ENCODE peak calls at places on chromosomes 3 and 15, in eight cellular contexts. Z is choroid plexus epithelial cell, E is SK-N-SH, K is HL-60, I is AG10803, W is IMR-90, H is Panc1, J is cardiac muscle cell. R is an unnamed sample.

GRCh38 chr15:50390549-50391264 is 33.5 kb upstream of the USP8 start:
- DNase-seq in Z (no peak), E (no peak), K (peak), I (no peak), W (no peak), H (no peak), J (no peak), R (no peak)

GRCh38 chr3:193593666-193594025 is 638 bp downstream of the OPA1 start:
- DNase-seq in Z (peak), E (peak), K (no peak), I (peak), W (peak), H (no peak), J (peak), R (no peak)

GRCh38 chr3:171890398-171890797 is 47.2 kb downstream of the TMEM212 start:
- DNase-seq in Z (no peak), E (no peak), K (no peak), I (no peak), W (no peak), H (no peak), J (no peak), R (no peak)

GRCh38 chr3:99549918-99550603 is 88.3 kb upstream of the COL8A1 start:
- DNase-seq in Z (peak), E (no peak), K (no peak), I (peak), W (peak), H (no peak), J (no peak), R (no peak)

GRCh38 chr3:45816544-45816943 is 20.2 kb upstream of the SLC6A20 start:
- DNase-seq in Z (peak), E (no peak), K (no peak), I (peak), W (peak), H (no peak), J (peak), R (no peak)

GRCh38 chr15:62591842-62592838 is 427.1 kb upstream of the C2CD4B start:
- DNase-seq in Z (peak), E (no peak), K (no peak), I (peak), W (peak), H (no peak), J (no peak), R (peak)

GRCh38 chr15:91954211-91954804 is 100.8 kb downstream of the SLCO3A1 start:
- DNase-seq in Z (no peak), E (no peak), K (no peak), I (no peak), W (no peak), H (no peak), J (no peak), R (no peak)

GRCh38 chr15:79535536-79535935 is 103.4 kb downstream of the MINAR1 start:
- DNase-seq in Z (no peak), E (no peak), K (no peak), I (peak), W (no peak), H (no peak), J (no peak), R (no peak)

GRCh38 chr15:39474657-39475056 is 106.2 kb upstream of the THBS1 start:
- DNase-seq in Z (no peak), E (no peak), K (no peak), I (no peak), W (no peak), H (no peak), J (no peak), R (no peak)

GRCh38 chr3:177201707-177202397 is 4.6 kb upstream of the TBL1XR1 start:
- DNase-seq in Z (peak), E (no peak), K (peak), I (no peak), W (peak), H (no peak), J (no peak), R (no peak)

GRCh38 chr3:127706785-127707351 is 34.1 kb downstream of the ABTB1 start:
- DNase-seq in Z (no peak), E (no peak), K (no peak), I (no peak), W (no peak), H (no peak), J (no peak), R (no peak)

GRCh38 chr3:28345690-28346089 is 2.8 kb upstream of the ZCWPW2 start:
- DNase-seq in Z (no peak), E (no peak), K (no peak), I (no peak), W (no peak), H (no peak), J (no peak), R (no peak)

GRCh38 chr3:190486201-190486865 is 27.6 kb upstream of the IL1RAP start:
- DNase-seq in Z (no peak), E (no peak), K (no peak), I (peak), W (no peak), H (no peak), J (no peak), R (no peak)

GRCh38 chr3:192892981-192893827 is 24.5 kb downstream of the MB21D2 start:
- DNase-seq in Z (peak), E (no peak), K (peak), I (peak), W (peak), H (peak), J (no peak), R (peak)

GRCh38 chr3:181176610-181177009 is 187.1 kb upstream of the DNAJC19 start:
- DNase-seq in Z (peak), E (peak), K (peak), I (peak), W (peak), H (peak), J (peak), R (peak)

GRCh38 chr3:62164196-62164595 is 209.2 kb downstream of the FEZF2 start:
- DNase-seq in Z (no peak), E (no peak), K (no peak), I (peak), W (no peak), H (no peak), J (no peak), R (no peak)

GRCh38 chr15:39873978-39874377 is 46.1 kb downstream of the GPR176 start:
- DNase-seq in Z (no peak), E (no peak), K (no peak), I (no peak), W (no peak), H (no peak), J (no peak), R (no peak)

GRCh38 chr3:119769394-119770149 is 12.3 kb upstream of the NR1I2 start:
- DNase-seq in Z (peak), E (no peak), K (no peak), I (peak), W (peak), H (no peak), J (no peak), R (no peak)

GRCh38 chr15:100154338-100154737 is 187.4 kb downstream of the ADAMTS17 start:
- DNase-seq in Z (no peak), E (no peak), K (no peak), I (no peak), W (no peak), H (no peak), J (no peak), R (no peak)

GRCh38 chr3:107524214-107525100 is 1.7 kb downstream of the BBX start:
- DNase-seq in Z (peak), E (peak), K (peak), I (peak), W (peak), H (no peak), J (peak), R (no peak)

GRCh38 chr3:42732829-42733459 is 30.3 kb upstream of the HHATL start:
- DNase-seq in Z (peak), E (no peak), K (no peak), I (no peak), W (no peak), H (no peak), J (no peak), R (no peak)

GRCh38 chr15:43420876-43421275 is 50.0 kb downstream of the TUBGCP4 start:
- DNase-seq in Z (no peak), E (no peak), K (no peak), I (no peak), W (no peak), H (no peak), J (no peak), R (no peak)

GRCh38 chr15:64690578-64691296 is 84.7 kb downstream of the RBPMS2 start:
- DNase-seq in Z (no peak), E (no peak), K (no peak), I (no peak), W (no peak), H (no peak), J (no peak), R (no peak)
- TF ChIP-seq CTCF in Z (peak), E (peak), K (no peak), I (no peak), W (no peak), H (peak), J (no peak), R (peak)

GRCh38 chr3:14440531-14441239 is 38.3 kb downstream of the SLC6A6 start:
- DNase-seq in Z (peak), E (peak), K (no peak), I (no peak), W (peak), H (no peak), J (peak), R (no peak)
- H3K4me3 ChIP-seq in Z (no peak), E (no peak), K (no peak), I (no peak), W (no peak), H (no peak), J (no peak), R (no peak)

GRCh38 chr15:67307889-67308597 is 53.5 kb downstream of the IQCH start:
- DNase-seq in Z (no peak), E (peak), K (no peak), I (no peak), W (no peak), H (no peak), J (no peak), R (no peak)
- TF ChIP-seq CTCF in Z (no peak), E (no peak), K (no peak), I (no peak), W (no peak), H (no peak), J (no peak), R (no peak)

GRCh38 chr15:71096676-71097075 is 18.6 kb upstream of the THSD4 start:
- DNase-seq in Z (peak), E (no peak), K (no peak), I (peak), W (peak), H (no peak), J (no peak), R (no peak)

GRCh38 chr15:71091601-71092000 is 23.7 kb upstream of the THSD4 start:
- DNase-seq in Z (no peak), E (no peak), K (no peak), I (no peak), W (peak), H (no peak), J (no peak), R (no peak)

GRCh38 chr15:71092056-71092600 is 23.1 kb upstream of the THSD4 start:
- DNase-seq in Z (no peak), E (no peak), K (no peak), I (no peak), W (no peak), H (no peak), J (no peak), R (no peak)

GRCh38 chr15:71094137-71094536 is 21.1 kb upstream of the THSD4 start:
- DNase-seq in Z (no peak), E (no peak), K (no peak), I (no peak), W (no peak), H (no peak), J (no peak), R (no peak)

GRCh38 chr15:71093089-71094024 is 21.9 kb upstream of the THSD4 start:
- DNase-seq in Z (peak), E (no peak), K (no peak), I (peak), W (peak), H (no peak), J (no peak), R (peak)
- H3K4me3 ChIP-seq in Z (no peak), E (no peak), K (no peak), I (no peak), W (no peak), H (no peak), J (no peak), R (no peak)

DNA sequence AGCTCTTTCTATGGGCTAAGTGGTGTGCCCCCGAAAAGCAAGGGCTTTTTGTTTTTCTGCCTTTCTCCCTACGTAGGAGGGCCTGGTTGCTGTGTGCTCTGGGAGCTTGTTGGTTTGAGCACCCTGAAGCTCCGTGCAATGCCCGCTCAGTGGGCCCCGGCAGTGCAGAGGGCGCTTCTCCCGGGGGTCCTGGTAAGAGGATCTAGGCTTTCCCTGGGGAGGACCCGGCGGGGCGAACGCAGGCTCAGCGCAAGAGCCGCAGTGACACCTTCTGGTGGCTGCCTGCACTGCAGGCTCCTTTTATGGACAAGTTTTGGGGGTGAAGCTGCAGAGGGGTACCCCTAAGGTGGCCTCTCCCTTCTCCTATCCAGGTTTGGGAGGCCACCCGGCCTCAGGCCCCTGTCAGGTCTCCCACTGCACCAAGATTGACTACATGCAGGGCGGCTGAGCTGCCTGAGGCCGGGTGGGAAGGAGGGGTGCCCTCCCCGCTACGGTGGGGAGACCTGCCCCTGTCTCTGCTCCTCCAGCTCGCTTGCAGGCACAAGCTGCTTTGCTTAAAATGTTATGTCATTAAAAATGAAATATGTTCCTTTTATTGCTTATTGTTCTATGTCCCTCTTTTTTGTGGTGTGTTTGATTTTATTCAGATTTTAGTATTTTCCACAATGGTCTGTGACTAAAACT is 387.9 kb downstream of the GABRG3 start:
- DNase-seq in Z (peak), E (peak), K (no peak), I (peak), W (no peak), H (no peak), J (peak), R (no peak)
- TF ChIP-seq CTCF in Z (peak), E (peak), K (peak), I (peak), W (peak), H (peak), J (peak), R (peak)

DNA sequence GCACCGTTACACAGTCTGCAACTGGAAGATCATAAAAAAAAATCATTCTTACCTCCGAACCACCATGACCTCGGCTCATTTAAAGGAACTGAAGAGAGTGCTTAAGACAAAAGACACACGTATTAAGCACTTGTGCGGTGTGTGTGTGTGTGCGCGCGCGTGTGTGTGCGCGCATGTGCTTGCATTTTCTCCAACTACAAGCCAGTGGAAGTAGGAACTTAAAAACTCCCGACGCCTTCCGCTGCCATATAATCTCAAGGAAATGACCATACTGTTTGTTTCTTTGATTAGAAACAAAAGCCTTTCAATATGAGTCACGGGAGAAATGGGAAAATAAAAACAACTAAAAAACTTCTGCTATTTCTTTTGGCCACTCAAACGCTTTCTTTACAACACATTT is 32.4 kb downstream of the FRMD4B start:
- DNase-seq in Z (no peak), E (no peak), K (peak), I (no peak), W (no peak), H (no peak), J (no peak), R (no peak)
- H3K4me3 ChIP-seq in Z (no peak), E (no peak), K (peak), I (no peak), W (no peak), H (no peak), J (no peak), R (no peak)

GRCh38 chr15:83784975-83785374 is 131.1 kb downstream of the ADAMTSL3 start:
- DNase-seq in Z (peak), E (no peak), K (no peak), I (no peak), W (peak), H (no peak), J (no peak), R (peak)
- TF ChIP-seq CTCF in Z (no peak), E (no peak), K (no peak), I (no peak), W (no peak), H (no peak), J (no peak), R (no peak)